ENCODE peak calls at places on chromosomes 7 and 10, in six cellular contexts. One of them, this sample, is unnamed.

GRCh38 chr7:6162331-6162620 is 110.1 kb downstream of the CYTH3 start:
- DNase-seq in brain microvascular endothelial cell: no peak
- DNase-seq in pancreas: no peak
- DNase-seq in thyroid gland: peak
- DNase-seq in endothelial cell of umbilical vein: no peak
- DNase-seq in body of pancreas: no peak
- DNase-seq in this sample: no peak

GRCh38 chr10:19620867-19621266 is 195.4 kb upstream of the PLXDC2 start:
- DNase-seq in brain microvascular endothelial cell: no peak
- DNase-seq in pancreas: no peak
- DNase-seq in thyroid gland: no peak
- DNase-seq in endothelial cell of umbilical vein: no peak
- DNase-seq in body of pancreas: no peak
- DNase-seq in this sample: no peak

GRCh38 chr7:139427029-139427420 is 56.4 kb downstream of the KLRG2 start:
- DNase-seq in brain microvascular endothelial cell: no peak
- DNase-seq in pancreas: no peak
- DNase-seq in thyroid gland: no peak
- DNase-seq in endothelial cell of umbilical vein: no peak
- DNase-seq in body of pancreas: no peak
- DNase-seq in this sample: no peak

GRCh38 chr7:15643000-15643705 is 43.3 kb downstream of the MEOX2 start:
- DNase-seq in brain microvascular endothelial cell: no peak
- DNase-seq in pancreas: no peak
- DNase-seq in thyroid gland: no peak
- DNase-seq in endothelial cell of umbilical vein: no peak
- DNase-seq in body of pancreas: no peak
- DNase-seq in this sample: peak

GRCh38 chr10:132446661-132447445 is 49.9 kb downstream of the PWWP2B start:
- DNase-seq in brain microvascular endothelial cell: no peak
- DNase-seq in pancreas: peak
- DNase-seq in thyroid gland: peak
- DNase-seq in endothelial cell of umbilical vein: no peak
- DNase-seq in body of pancreas: peak
- DNase-seq in this sample: peak

GRCh38 chr7:121531175-121532070 is 135.3 kb upstream of the FAM3C start:
- DNase-seq in brain microvascular endothelial cell: peak
- DNase-seq in pancreas: no peak
- DNase-seq in thyroid gland: no peak
- DNase-seq in endothelial cell of umbilical vein: peak
- DNase-seq in body of pancreas: no peak
- DNase-seq in this sample: no peak

GRCh38 chr7:16563281-16564022 is 36.8 kb downstream of the LRRC72 start:
- DNase-seq in brain microvascular endothelial cell: no peak
- DNase-seq in pancreas: no peak
- DNase-seq in thyroid gland: no peak
- DNase-seq in endothelial cell of umbilical vein: peak
- DNase-seq in body of pancreas: no peak
- DNase-seq in this sample: no peak

GRCh38 chr7:2016761-2017482 is 215.8 kb downstream of the MAD1L1 start:
- DNase-seq in brain microvascular endothelial cell: no peak
- DNase-seq in pancreas: peak
- DNase-seq in thyroid gland: no peak
- DNase-seq in endothelial cell of umbilical vein: no peak
- DNase-seq in body of pancreas: no peak
- DNase-seq in this sample: no peak

GRCh38 chr10:23172846-23173548 is 19.1 kb upstream of the PTF1A start:
- DNase-seq in brain microvascular endothelial cell: no peak
- DNase-seq in pancreas: peak
- DNase-seq in thyroid gland: no peak
- DNase-seq in endothelial cell of umbilical vein: no peak
- DNase-seq in body of pancreas: peak
- DNase-seq in this sample: no peak

GRCh38 chr7:156380261-156380660 is 260.3 kb upstream of the RNF32 start:
- DNase-seq in brain microvascular endothelial cell: no peak
- DNase-seq in pancreas: peak
- DNase-seq in thyroid gland: peak
- DNase-seq in endothelial cell of umbilical vein: no peak
- DNase-seq in body of pancreas: peak
- DNase-seq in this sample: no peak

GRCh38 chr7:123070702-123071286 is 75.3 kb upstream of the TAS2R16 start:
- DNase-seq in brain microvascular endothelial cell: peak
- DNase-seq in pancreas: no peak
- DNase-seq in thyroid gland: no peak
- DNase-seq in endothelial cell of umbilical vein: peak
- DNase-seq in body of pancreas: peak
- DNase-seq in this sample: no peak

GRCh38 chr10:29554660-29555059 is 80.1 kb downstream of the SVIL start:
- DNase-seq in brain microvascular endothelial cell: peak
- DNase-seq in pancreas: no peak
- DNase-seq in thyroid gland: no peak
- DNase-seq in endothelial cell of umbilical vein: no peak
- DNase-seq in body of pancreas: no peak
- DNase-seq in this sample: no peak

GRCh38 chr10:132329565-132330485 is 2.2 kb upstream of the LRRC27 start:
- DNase-seq in brain microvascular endothelial cell: peak
- DNase-seq in pancreas: no peak
- DNase-seq in thyroid gland: no peak
- DNase-seq in endothelial cell of umbilical vein: peak
- DNase-seq in body of pancreas: no peak
- DNase-seq in this sample: peak

GRCh38 chr7:22574756-22575517 is 74.9 kb upstream of the STEAP1B start:
- DNase-seq in brain microvascular endothelial cell: no peak
- DNase-seq in pancreas: no peak
- DNase-seq in thyroid gland: no peak
- DNase-seq in endothelial cell of umbilical vein: peak
- DNase-seq in body of pancreas: no peak
- DNase-seq in this sample: no peak

GRCh38 chr7:105246195-105247078 is 142.3 kb downstream of the SRPK2 start:
- DNase-seq in brain microvascular endothelial cell: no peak
- DNase-seq in pancreas: no peak
- DNase-seq in thyroid gland: no peak
- DNase-seq in endothelial cell of umbilical vein: no peak
- DNase-seq in body of pancreas: no peak
- DNase-seq in this sample: no peak

GRCh38 chr10:97572214-97572989 is at the start of gene ANKRD2:
- DNase-seq in brain microvascular endothelial cell: peak
- DNase-seq in pancreas: peak
- DNase-seq in thyroid gland: peak
- DNase-seq in endothelial cell of umbilical vein: peak
- DNase-seq in body of pancreas: peak
- DNase-seq in this sample: peak

GRCh38 chr10:121644501-121644900 is 46.3 kb upstream of the FGFR2 start:
- DNase-seq in brain microvascular endothelial cell: no peak
- DNase-seq in pancreas: no peak
- DNase-seq in thyroid gland: no peak
- DNase-seq in endothelial cell of umbilical vein: no peak
- DNase-seq in body of pancreas: no peak
- DNase-seq in this sample: no peak

GRCh38 chr7:37970211-37970610 is 49.8 kb downstream of the EPDR1 start:
- DNase-seq in brain microvascular endothelial cell: no peak
- DNase-seq in pancreas: no peak
- DNase-seq in thyroid gland: no peak
- DNase-seq in endothelial cell of umbilical vein: no peak
- DNase-seq in body of pancreas: no peak
- DNase-seq in this sample: no peak
- H3K27ac ChIP-seq in brain microvascular endothelial cell: no peak
- H3K27ac ChIP-seq in pancreas: no peak
- H3K27ac ChIP-seq in thyroid gland: no peak
- H3K27ac ChIP-seq in endothelial cell of umbilical vein: no peak
- H3K27ac ChIP-seq in body of pancreas: no peak
- H3K27ac ChIP-seq in this sample: no peak

DNA sequence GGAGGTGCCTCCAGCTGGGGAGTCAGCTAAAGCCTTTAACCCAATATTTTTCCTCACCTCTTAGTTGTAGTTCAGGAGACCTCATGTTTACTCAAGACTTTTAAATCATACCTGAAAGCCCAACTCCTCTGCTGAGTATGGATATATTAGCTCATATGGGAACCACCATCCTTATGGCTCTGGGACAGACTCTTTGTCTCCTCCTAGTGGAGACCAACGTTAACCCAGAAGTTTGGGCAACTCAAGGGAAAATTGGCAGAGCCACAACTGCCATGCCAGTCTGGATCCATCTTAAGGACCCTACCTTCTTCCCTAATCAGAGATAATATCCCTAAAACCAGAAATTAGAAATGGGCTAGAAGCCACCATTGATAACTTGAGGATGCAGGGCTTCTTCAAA is 80.8 kb downstream of the TMEM106B start:
- DNase-seq in brain microvascular endothelial cell: no peak
- DNase-seq in pancreas: no peak
- DNase-seq in thyroid gland: no peak
- DNase-seq in endothelial cell of umbilical vein: peak
- DNase-seq in body of pancreas: no peak
- DNase-seq in this sample: no peak
- TF ChIP-seq CTCF in brain microvascular endothelial cell: peak
- TF ChIP-seq CTCF in pancreas: no peak
- TF ChIP-seq CTCF in thyroid gland: no peak
- TF ChIP-seq CTCF in endothelial cell of umbilical vein: peak
- TF ChIP-seq CTCF in body of pancreas: no peak
- TF ChIP-seq CTCF in this sample: no peak

GRCh38 chr7:117019287-117019686 is 66.0 kb downstream of the ST7 start:
- DNase-seq in brain microvascular endothelial cell: no peak
- DNase-seq in pancreas: no peak
- DNase-seq in thyroid gland: no peak
- DNase-seq in endothelial cell of umbilical vein: no peak
- DNase-seq in body of pancreas: no peak
- DNase-seq in this sample: peak

GRCh38 chr7:117021366-117021765 is 68.1 kb downstream of the ST7 start:
- DNase-seq in brain microvascular endothelial cell: no peak
- DNase-seq in pancreas: no peak
- DNase-seq in thyroid gland: no peak
- DNase-seq in endothelial cell of umbilical vein: no peak
- DNase-seq in body of pancreas: no peak
- DNase-seq in this sample: no peak

GRCh38 chr7:117021960-117022359 is 68.7 kb downstream of the ST7 start:
- DNase-seq in brain microvascular endothelial cell: no peak
- DNase-seq in pancreas: no peak
- DNase-seq in thyroid gland: no peak
- DNase-seq in endothelial cell of umbilical vein: no peak
- DNase-seq in body of pancreas: no peak
- DNase-seq in this sample: no peak

GRCh38 chr7:117019786-117020604 is 66.7 kb downstream of the ST7 start:
- DNase-seq in brain microvascular endothelial cell: peak
- DNase-seq in pancreas: peak
- DNase-seq in thyroid gland: peak
- DNase-seq in endothelial cell of umbilical vein: peak
- DNase-seq in body of pancreas: peak
- DNase-seq in this sample: peak

DNA sequence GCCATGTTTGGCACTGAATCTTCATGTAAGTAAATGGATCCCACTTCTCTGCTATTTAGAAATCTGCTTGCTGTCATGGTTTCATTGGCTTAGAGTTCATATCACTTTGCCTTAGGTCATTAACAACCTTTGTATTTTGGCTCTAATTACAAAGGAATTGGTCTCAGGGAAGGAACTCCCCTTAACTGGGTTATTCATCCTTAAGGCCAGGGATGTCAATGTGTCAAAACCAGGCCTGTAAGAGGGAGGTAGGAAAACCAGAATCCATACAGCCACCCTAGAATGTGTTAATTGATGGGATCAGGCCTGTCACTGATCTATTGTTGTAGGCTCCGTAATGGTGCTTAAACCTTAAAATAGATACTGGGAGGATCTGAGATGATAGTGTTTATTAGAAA is 67.3 kb downstream of the ST7 start:
- DNase-seq in brain microvascular endothelial cell: no peak
- DNase-seq in pancreas: no peak
- DNase-seq in thyroid gland: no peak
- DNase-seq in endothelial cell of umbilical vein: no peak
- DNase-seq in body of pancreas: no peak
- DNase-seq in this sample: no peak
- H3K27ac ChIP-seq in brain microvascular endothelial cell: peak
- H3K27ac ChIP-seq in pancreas: no peak
- H3K27ac ChIP-seq in thyroid gland: no peak
- H3K27ac ChIP-seq in endothelial cell of umbilical vein: peak
- H3K27ac ChIP-seq in body of pancreas: no peak
- H3K27ac ChIP-seq in this sample: no peak

GRCh38 chr10:34310234-34310633 is 504.9 kb downstream of the PARD3 start:
- DNase-seq in brain microvascular endothelial cell: no peak
- DNase-seq in pancreas: no peak
- DNase-seq in thyroid gland: no peak
- DNase-seq in endothelial cell of umbilical vein: no peak
- DNase-seq in body of pancreas: no peak
- DNase-seq in this sample: no peak

GRCh38 chr10:34303022-34303421 is 512.1 kb downstream of the PARD3 start:
- DNase-seq in brain microvascular endothelial cell: no peak
- DNase-seq in pancreas: no peak
- DNase-seq in thyroid gland: no peak
- DNase-seq in endothelial cell of umbilical vein: no peak
- DNase-seq in body of pancreas: no peak
- DNase-seq in this sample: no peak

GRCh38 chr10:34305189-34305588 is 509.9 kb downstream of the PARD3 start:
- DNase-seq in brain microvascular endothelial cell: no peak
- DNase-seq in pancreas: no peak
- DNase-seq in thyroid gland: peak
- DNase-seq in endothelial cell of umbilical vein: no peak
- DNase-seq in body of pancreas: no peak
- DNase-seq in this sample: peak
- TF ChIP-seq CTCF in brain microvascular endothelial cell: peak
- TF ChIP-seq CTCF in pancreas: no peak
- TF ChIP-seq CTCF in thyroid gland: no peak
- TF ChIP-seq CTCF in endothelial cell of umbilical vein: no peak
- TF ChIP-seq CTCF in body of pancreas: no peak
- TF ChIP-seq CTCF in this sample: no peak

GRCh38 chr10:26809973-26810372 is 50.8 kb downstream of the ABI1 start:
- DNase-seq in brain microvascular endothelial cell: no peak
- DNase-seq in pancreas: no peak
- DNase-seq in thyroid gland: no peak
- DNase-seq in endothelial cell of umbilical vein: no peak
- DNase-seq in body of pancreas: no peak
- DNase-seq in this sample: no peak
- H3K27ac ChIP-seq in brain microvascular endothelial cell: no peak
- H3K27ac ChIP-seq in pancreas: no peak
- H3K27ac ChIP-seq in thyroid gland: no peak
- H3K27ac ChIP-seq in endothelial cell of umbilical vein: no peak
- H3K27ac ChIP-seq in body of pancreas: no peak
- H3K27ac ChIP-seq in this sample: no peak